ENCODE peak calls at places on chromosomes 5 and 9, in eight cellular contexts. One of them, this sample, is unnamed.

GRCh38 chr5:138698713-138699112 is 54.5 kb upstream of the CTNNA1 start:
- DNase-seq in CD4-positive, alpha-beta T cell: no peak
- DNase-seq in occipital lobe: no peak
- DNase-seq in foreskin fibroblast: no peak
- DNase-seq in activated effector memory CD4-positive, alpha-beta T cell treated with anti-CD3 and anti-CD28 coated beads, Interleukin-2, amount 50 U/mL, for 16 hours: no peak
- DNase-seq in type B pancreatic cell: no peak
- DNase-seq in frontal cortex: no peak
- DNase-seq in GM06990: no peak
- DNase-seq in this sample: no peak

GRCh38 chr5:96408276-96408777 is 24.7 kb downstream of the PCSK1 start:
- DNase-seq in CD4-positive, alpha-beta T cell: no peak
- DNase-seq in occipital lobe: no peak
- DNase-seq in foreskin fibroblast: peak; percentile 80
- DNase-seq in activated effector memory CD4-positive, alpha-beta T cell treated with anti-CD3 and anti-CD28 coated beads, Interleukin-2, amount 50 U/mL, for 16 hours: no peak
- DNase-seq in type B pancreatic cell: no peak
- DNase-seq in frontal cortex: no peak
- DNase-seq in GM06990: no peak
- DNase-seq in this sample: peak; percentile 38

GRCh38 chr9:107308461-107308860 is 25.4 kb downstream of the RAD23B start:
- DNase-seq in CD4-positive, alpha-beta T cell: no peak
- DNase-seq in occipital lobe: no peak
- DNase-seq in foreskin fibroblast: no peak
- DNase-seq in activated effector memory CD4-positive, alpha-beta T cell treated with anti-CD3 and anti-CD28 coated beads, Interleukin-2, amount 50 U/mL, for 16 hours: no peak
- DNase-seq in type B pancreatic cell: no peak
- DNase-seq in frontal cortex: no peak
- DNase-seq in GM06990: no peak
- DNase-seq in this sample: no peak

GRCh38 chr5:127870914-127871313 is 167.7 kb downstream of the CCDC192 start:
- DNase-seq in CD4-positive, alpha-beta T cell: no peak
- DNase-seq in occipital lobe: no peak
- DNase-seq in foreskin fibroblast: peak; percentile 74
- DNase-seq in activated effector memory CD4-positive, alpha-beta T cell treated with anti-CD3 and anti-CD28 coated beads, Interleukin-2, amount 50 U/mL, for 16 hours: no peak
- DNase-seq in type B pancreatic cell: no peak
- DNase-seq in frontal cortex: no peak
- DNase-seq in GM06990: no peak
- DNase-seq in this sample: no peak

GRCh38 chr9:90097237-90097636 is 492.4 kb downstream of the GADD45G start:
- DNase-seq in CD4-positive, alpha-beta T cell: no peak
- DNase-seq in occipital lobe: no peak
- DNase-seq in foreskin fibroblast: no peak
- DNase-seq in activated effector memory CD4-positive, alpha-beta T cell treated with anti-CD3 and anti-CD28 coated beads, Interleukin-2, amount 50 U/mL, for 16 hours: no peak
- DNase-seq in type B pancreatic cell: no peak
- DNase-seq in frontal cortex: no peak
- DNase-seq in GM06990: no peak
- DNase-seq in this sample: no peak

GRCh38 chr5:58944221-58944620 is 361.3 kb downstream of the RAB3C start:
- DNase-seq in CD4-positive, alpha-beta T cell: no peak
- DNase-seq in occipital lobe: no peak
- DNase-seq in foreskin fibroblast: peak; percentile 46
- DNase-seq in activated effector memory CD4-positive, alpha-beta T cell treated with anti-CD3 and anti-CD28 coated beads, Interleukin-2, amount 50 U/mL, for 16 hours: no peak
- DNase-seq in type B pancreatic cell: no peak
- DNase-seq in frontal cortex: no peak
- DNase-seq in GM06990: no peak
- DNase-seq in this sample: no peak

GRCh38 chr5:157473383-157474370 is 13.7 kb downstream of the NIPAL4 start:
- DNase-seq in CD4-positive, alpha-beta T cell: no peak
- DNase-seq in occipital lobe: no peak
- DNase-seq in foreskin fibroblast: peak; percentile 19
- DNase-seq in activated effector memory CD4-positive, alpha-beta T cell treated with anti-CD3 and anti-CD28 coated beads, Interleukin-2, amount 50 U/mL, for 16 hours: peak; percentile 44
- DNase-seq in type B pancreatic cell: no peak
- DNase-seq in frontal cortex: no peak
- DNase-seq in GM06990: no peak
- DNase-seq in this sample: no peak

GRCh38 chr9:109320338-109320733 is 523 bp downstream of the EPB41L4B start:
- DNase-seq in CD4-positive, alpha-beta T cell: no peak
- DNase-seq in occipital lobe: no peak
- DNase-seq in foreskin fibroblast: no peak
- DNase-seq in activated effector memory CD4-positive, alpha-beta T cell treated with anti-CD3 and anti-CD28 coated beads, Interleukin-2, amount 50 U/mL, for 16 hours: no peak
- DNase-seq in type B pancreatic cell: no peak
- DNase-seq in frontal cortex: peak; percentile 48
- DNase-seq in GM06990: peak; percentile 17
- DNase-seq in this sample: no peak

GRCh38 chr9:96232539-96233241 is 69.3 kb downstream of the HSD17B3 start:
- DNase-seq in CD4-positive, alpha-beta T cell: peak; percentile 5
- DNase-seq in occipital lobe: no peak
- DNase-seq in foreskin fibroblast: peak; percentile 78
- DNase-seq in activated effector memory CD4-positive, alpha-beta T cell treated with anti-CD3 and anti-CD28 coated beads, Interleukin-2, amount 50 U/mL, for 16 hours: peak; percentile 67
- DNase-seq in type B pancreatic cell: no peak
- DNase-seq in frontal cortex: no peak
- DNase-seq in GM06990: no peak
- DNase-seq in this sample: peak; percentile 67

GRCh38 chr9:5186416-5187169 is 1.2 kb upstream of the INSL6 start:
- DNase-seq in CD4-positive, alpha-beta T cell: peak; percentile 47
- DNase-seq in occipital lobe: no peak
- DNase-seq in foreskin fibroblast: peak; percentile 73
- DNase-seq in activated effector memory CD4-positive, alpha-beta T cell treated with anti-CD3 and anti-CD28 coated beads, Interleukin-2, amount 50 U/mL, for 16 hours: peak; percentile 81
- DNase-seq in type B pancreatic cell: no peak
- DNase-seq in frontal cortex: peak; percentile 41
- DNase-seq in GM06990: no peak
- DNase-seq in this sample: peak; percentile 67

GRCh38 chr5:80668016-80668969 is 13.5 kb upstream of the DHFR start:
- DNase-seq in CD4-positive, alpha-beta T cell: no peak
- DNase-seq in occipital lobe: peak; percentile 10
- DNase-seq in foreskin fibroblast: no peak
- DNase-seq in activated effector memory CD4-positive, alpha-beta T cell treated with anti-CD3 and anti-CD28 coated beads, Interleukin-2, amount 50 U/mL, for 16 hours: no peak
- DNase-seq in type B pancreatic cell: no peak
- DNase-seq in frontal cortex: no peak
- DNase-seq in GM06990: no peak
- DNase-seq in this sample: no peak

GRCh38 chr9:136238342-136238732 is 7.3 kb downstream of the QSOX2 start:
- DNase-seq in CD4-positive, alpha-beta T cell: no peak
- DNase-seq in occipital lobe: no peak
- DNase-seq in foreskin fibroblast: no peak
- DNase-seq in activated effector memory CD4-positive, alpha-beta T cell treated with anti-CD3 and anti-CD28 coated beads, Interleukin-2, amount 50 U/mL, for 16 hours: no peak
- DNase-seq in type B pancreatic cell: no peak
- DNase-seq in frontal cortex: no peak
- DNase-seq in GM06990: no peak
- DNase-seq in this sample: no peak

GRCh38 chr9:96009690-96010477 is 134.4 kb downstream of the ERCC6L2 start:
- DNase-seq in CD4-positive, alpha-beta T cell: peak; percentile 48
- DNase-seq in occipital lobe: no peak
- DNase-seq in foreskin fibroblast: peak; percentile 21
- DNase-seq in activated effector memory CD4-positive, alpha-beta T cell treated with anti-CD3 and anti-CD28 coated beads, Interleukin-2, amount 50 U/mL, for 16 hours: peak; percentile 75
- DNase-seq in type B pancreatic cell: no peak
- DNase-seq in frontal cortex: no peak
- DNase-seq in GM06990: no peak
- DNase-seq in this sample: peak; percentile 9

GRCh38 chr5:112511920-112512319 is 92.8 kb upstream of the EPB41L4A start:
- DNase-seq in CD4-positive, alpha-beta T cell: no peak
- DNase-seq in occipital lobe: no peak
- DNase-seq in foreskin fibroblast: no peak
- DNase-seq in activated effector memory CD4-positive, alpha-beta T cell treated with anti-CD3 and anti-CD28 coated beads, Interleukin-2, amount 50 U/mL, for 16 hours: no peak
- DNase-seq in type B pancreatic cell: no peak
- DNase-seq in frontal cortex: no peak
- DNase-seq in GM06990: no peak
- DNase-seq in this sample: no peak

GRCh38 chr5:67206381-67207328 is 10.1 kb upstream of the CD180 start:
- DNase-seq in CD4-positive, alpha-beta T cell: peak; percentile 71
- DNase-seq in occipital lobe: no peak
- DNase-seq in foreskin fibroblast: no peak
- DNase-seq in activated effector memory CD4-positive, alpha-beta T cell treated with anti-CD3 and anti-CD28 coated beads, Interleukin-2, amount 50 U/mL, for 16 hours: peak; percentile 94
- DNase-seq in type B pancreatic cell: no peak
- DNase-seq in frontal cortex: no peak
- DNase-seq in GM06990: peak; percentile 84
- DNase-seq in this sample: peak; percentile 98

GRCh38 chr9:133656211-133657119 is 20.3 kb downstream of the DBH start:
- DNase-seq in CD4-positive, alpha-beta T cell: peak; percentile 64
- DNase-seq in occipital lobe: no peak
- DNase-seq in foreskin fibroblast: no peak
- DNase-seq in activated effector memory CD4-positive, alpha-beta T cell treated with anti-CD3 and anti-CD28 coated beads, Interleukin-2, amount 50 U/mL, for 16 hours: peak; percentile 72
- DNase-seq in type B pancreatic cell: no peak
- DNase-seq in frontal cortex: no peak
- DNase-seq in GM06990: no peak
- DNase-seq in this sample: no peak

GRCh38 chr5:178895615-178896571 is at the start of gene ZFP2:
- DNase-seq in CD4-positive, alpha-beta T cell: peak; percentile 13
- DNase-seq in occipital lobe: peak; percentile 29
- DNase-seq in foreskin fibroblast: peak; percentile 83
- DNase-seq in activated effector memory CD4-positive, alpha-beta T cell treated with anti-CD3 and anti-CD28 coated beads, Interleukin-2, amount 50 U/mL, for 16 hours: peak; percentile 69
- DNase-seq in type B pancreatic cell: peak; percentile 80
- DNase-seq in frontal cortex: peak; percentile 61
- DNase-seq in GM06990: peak; percentile 54
- DNase-seq in this sample: no peak

GRCh38 chr5:176415240-176416122 is 858 bp downstream of the CLTB start:
- DNase-seq in CD4-positive, alpha-beta T cell: no peak
- DNase-seq in occipital lobe: no peak
- DNase-seq in foreskin fibroblast: peak; percentile 87
- DNase-seq in activated effector memory CD4-positive, alpha-beta T cell treated with anti-CD3 and anti-CD28 coated beads, Interleukin-2, amount 50 U/mL, for 16 hours: no peak
- DNase-seq in type B pancreatic cell: no peak
- DNase-seq in frontal cortex: peak; percentile 42
- DNase-seq in GM06990: peak; percentile 30
- DNase-seq in this sample: peak; percentile 57

GRCh38 chr5:76303917-76304316 is 99.2 kb upstream of the IQGAP2 start:
- DNase-seq in CD4-positive, alpha-beta T cell: peak; percentile 33
- DNase-seq in occipital lobe: no peak
- DNase-seq in foreskin fibroblast: no peak
- DNase-seq in activated effector memory CD4-positive, alpha-beta T cell treated with anti-CD3 and anti-CD28 coated beads, Interleukin-2, amount 50 U/mL, for 16 hours: peak; percentile 76
- DNase-seq in type B pancreatic cell: no peak
- DNase-seq in frontal cortex: no peak
- DNase-seq in GM06990: peak; percentile 63
- DNase-seq in this sample: peak; percentile 13

GRCh38 chr5:110625376-110625999 is 101.0 kb downstream of the TMEM232 start:
- DNase-seq in CD4-positive, alpha-beta T cell: no peak
- DNase-seq in occipital lobe: no peak
- DNase-seq in foreskin fibroblast: peak; percentile 47
- DNase-seq in activated effector memory CD4-positive, alpha-beta T cell treated with anti-CD3 and anti-CD28 coated beads, Interleukin-2, amount 50 U/mL, for 16 hours: no peak
- DNase-seq in type B pancreatic cell: no peak
- DNase-seq in frontal cortex: peak; percentile 10
- DNase-seq in GM06990: no peak
- DNase-seq in this sample: peak; percentile 37

GRCh38 chr9:34127035-34127948 is 794 bp upstream of the DCAF12 start:
- DNase-seq in CD4-positive, alpha-beta T cell: no peak
- DNase-seq in occipital lobe: no peak
- DNase-seq in foreskin fibroblast: no peak
- DNase-seq in activated effector memory CD4-positive, alpha-beta T cell treated with anti-CD3 and anti-CD28 coated beads, Interleukin-2, amount 50 U/mL, for 16 hours: no peak
- DNase-seq in type B pancreatic cell: no peak
- DNase-seq in frontal cortex: no peak
- DNase-seq in GM06990: no peak
- DNase-seq in this sample: no peak

GRCh38 chr9:20477940-20478620 is 144.2 kb downstream of the MLLT3 start:
- DNase-seq in CD4-positive, alpha-beta T cell: no peak
- DNase-seq in occipital lobe: no peak
- DNase-seq in foreskin fibroblast: peak; percentile 23
- DNase-seq in activated effector memory CD4-positive, alpha-beta T cell treated with anti-CD3 and anti-CD28 coated beads, Interleukin-2, amount 50 U/mL, for 16 hours: no peak
- DNase-seq in type B pancreatic cell: no peak
- DNase-seq in frontal cortex: no peak
- DNase-seq in GM06990: no peak
- DNase-seq in this sample: no peak

GRCh38 chr9:137297966-137298365 is 4.1 kb downstream of the NRARP start:
- DNase-seq in CD4-positive, alpha-beta T cell: no peak
- DNase-seq in occipital lobe: no peak
- DNase-seq in foreskin fibroblast: no peak
- DNase-seq in activated effector memory CD4-positive, alpha-beta T cell treated with anti-CD3 and anti-CD28 coated beads, Interleukin-2, amount 50 U/mL, for 16 hours: no peak
- DNase-seq in type B pancreatic cell: no peak
- DNase-seq in frontal cortex: no peak
- DNase-seq in GM06990: no peak
- DNase-seq in this sample: no peak

GRCh38 chr9:33025572-33026347 is 687 bp downstream of the DNAJA1 start:
- DNase-seq in CD4-positive, alpha-beta T cell: peak; percentile 68
- DNase-seq in occipital lobe: no peak
- DNase-seq in foreskin fibroblast: peak; percentile 53
- DNase-seq in activated effector memory CD4-positive, alpha-beta T cell treated with anti-CD3 and anti-CD28 coated beads, Interleukin-2, amount 50 U/mL, for 16 hours: peak; percentile 94
- DNase-seq in type B pancreatic cell: peak; percentile 78
- DNase-seq in frontal cortex: peak; percentile 62
- DNase-seq in GM06990: peak; percentile 76
- DNase-seq in this sample: peak; percentile 44

GRCh38 chr5:55920784-55921183 is 69.6 kb downstream of the IL31RA start:
- DNase-seq in CD4-positive, alpha-beta T cell: no peak
- DNase-seq in occipital lobe: no peak
- DNase-seq in foreskin fibroblast: peak; percentile 65
- DNase-seq in activated effector memory CD4-positive, alpha-beta T cell treated with anti-CD3 and anti-CD28 coated beads, Interleukin-2, amount 50 U/mL, for 16 hours: no peak
- DNase-seq in type B pancreatic cell: no peak
- DNase-seq in frontal cortex: no peak
- DNase-seq in GM06990: no peak
- DNase-seq in this sample: peak; percentile 14